ENCODE peak calls at places on chromosomes 4 and X, in ten cellular contexts. B is iPS DF 6.9; Z is stimulated activated CD8-positive, alpha-beta memory T cell treated with anti-CD3 and anti-CD28 coated beads, Interleukin-12 subunit alpha, Interleukin-12 subunit beta, amount 100 ng/mL, for 4 hours; N is activated CD4-positive, alpha-beta T cell treated with anti-CD3 and anti-CD28 coated beads, Interleukin-2, amount 10 ng/mL, durations not matched to agents 7 days and 5 days; H is hypothalamus; G is T-helper 2 cell; W is AG04450; E is T-helper 9 cell; M is activated T-helper 1 cell treated with Interleukin-2 at 50 U/mL for 16 hours; I is M059J. K is an unnamed sample.

GRCh38 chr4:21470531-21470930 is 478.0 kb downstream of the KCNIP4 start:
- DNase-seq in B (no peak), Z (no peak), N (no peak), H (no peak), G (no peak), W (no peak), E (no peak), M (no peak), I (peak), K (no peak)

GRCh38 chr4:75195111-75195510 is 262.2 kb downstream of the PARM1 start:
- DNase-seq in B (no peak), Z (no peak), N (no peak), H (no peak), G (no peak), W (no peak), E (no peak), M (no peak), I (no peak), K (no peak)

GRCh38 chr4:36494016-36494415 is 212.6 kb downstream of the DTHD1 start:
- DNase-seq in B (no peak), Z (no peak), N (no peak), H (no peak), G (no peak), W (no peak), E (no peak), M (no peak), I (no peak), K (no peak)

GRCh38 chrX:153379508-153379907 is 21.6 kb downstream of the PNMA6E start:
- DNase-seq in B (no peak), Z (no peak), N (no peak), H (no peak), G (no peak), W (no peak), E (no peak), M (no peak), I (no peak), K (no peak)

GRCh38 chr4:88690355-88690754 is 7.3 kb downstream of the NAP1L5 start:
- DNase-seq in B (no peak), Z (no peak), N (no peak), H (no peak), G (no peak), W (no peak), E (no peak), M (no peak), I (peak), K (no peak)

GRCh38 chr4:97646997-97647396 is 496.3 kb downstream of the STPG2 start:
- DNase-seq in B (no peak), Z (no peak), N (no peak), H (no peak), G (no peak), W (no peak), E (no peak), M (no peak), I (peak), K (no peak)

GRCh38 chr4:188254211-188254610 is 115.0 kb downstream of the TRIML1 start:
- DNase-seq in B (no peak), Z (no peak), N (no peak), H (no peak), G (no peak), W (no peak), E (no peak), M (no peak), I (peak), K (no peak)

GRCh38 chr4:76388160-76388908 is 32.6 kb downstream of the CCDC158 start:
- DNase-seq in B (no peak), Z (no peak), N (no peak), H (no peak), G (no peak), W (no peak), E (no peak), M (no peak), I (peak), K (no peak)

GRCh38 chrX:40169193-40170086 is 71.7 kb upstream of the BCOR start:
- DNase-seq in B (no peak), Z (peak), N (peak), H (no peak), G (peak), W (peak), E (peak), M (peak), I (no peak), K (no peak)

GRCh38 chr4:102815981-102816380 is 11.4 kb downstream of the UBE2D3 start:
- DNase-seq in B (no peak), Z (no peak), N (no peak), H (no peak), G (no peak), W (peak), E (no peak), M (no peak), I (peak), K (no peak)

GRCh38 chr4:148790691-148791090 is 348.5 kb upstream of the NR3C2 start:
- DNase-seq in B (no peak), Z (no peak), N (no peak), H (no peak), G (no peak), W (no peak), E (no peak), M (no peak), I (peak), K (no peak)

GRCh38 chrX:69163936-69164741 is 1.1 kb downstream of the PJA1 start:
- DNase-seq in B (no peak), Z (peak), N (peak), H (peak), G (peak), W (no peak), E (peak), M (peak), I (no peak), K (no peak)

GRCh38 chrX:3244955-3245354 is 101.5 kb downstream of the MXRA5 start:
- DNase-seq in B (no peak), Z (no peak), N (no peak), H (no peak), G (no peak), W (no peak), E (no peak), M (no peak), I (peak), K (no peak)

GRCh38 chrX:361231-362145 is 25.2 kb downstream of the PPP2R3B start:
- DNase-seq in B (no peak), Z (no peak), N (no peak), H (no peak), G (no peak), W (no peak), E (no peak), M (no peak), I (no peak), K (no peak)

GRCh38 chrX:42456301-42456700 is 321.7 kb downstream of the PPP1R2C start:
- DNase-seq in B (no peak), Z (no peak), N (no peak), H (no peak), G (no peak), W (no peak), E (no peak), M (no peak), I (no peak), K (no peak)

GRCh38 chr4:143559757-143560147 is 46.2 kb downstream of the SMARCA5 start:
- DNase-seq in B (no peak), Z (peak), N (no peak), H (no peak), G (peak), W (no peak), E (no peak), M (no peak), I (no peak), K (no peak)

GRCh38 chr4:41067369-41067768 is 147.0 kb downstream of the APBB2 start:
- DNase-seq in B (no peak), Z (no peak), N (no peak), H (no peak), G (no peak), W (no peak), E (no peak), M (no peak), I (no peak), K (no peak)